ENCODE peak calls at places on chromosomes 12 and 14, in nine cellular contexts. P is CD8-positive, alpha-beta memory T cell; N is CD8-positive, alpha-beta T cell; R is psoas muscle; H is tibial artery; W is sigmoid colon; I is heart left ventricle; K is MM.1S; M is CD4-positive, CD25-positive, alpha-beta regulatory T cell. A is an unnamed sample. For H3K4me1, H3K9me3 and H3K27me3, the result is how much of the 10 kb centered on the place peaks cover.

GRCh38 chr14:85538636-85539035 is 8.7 kb downstream of the FLRT2 start:
- DNase-seq in I (no peak), H (no peak), P (no peak), R (no peak), N (no peak), K (no peak), M (no peak), W (no peak), A (no peak)

GRCh38 chr12:27382924-27383323 is 50.3 kb downstream of the BMAL2 start:
- DNase-seq in M (no peak), W (no peak), K (no peak), R (no peak), H (no peak), N (no peak), P (no peak), I (no peak), A (no peak)

GRCh38 chr14:71524321-71524982 is 407.8 kb upstream of the RGS6 start:
- DNase-seq in W (no peak), P (no peak), H (no peak), K (no peak), M (no peak), N (no peak), R (no peak), I (no peak), A (no peak)

GRCh38 chr14:101843665-101844064 is 82.2 kb downstream of the PPP2R5C start:
- DNase-seq in N (peak), W (no peak), P (peak), I (no peak), H (no peak), M (peak), R (no peak), K (peak), A (no peak)

GRCh38 chr14:24376448-24377070 is 8.6 kb downstream of the NFATC4 start:
- DNase-seq in H (no peak), N (no peak), K (no peak), P (no peak), M (no peak), R (no peak), W (no peak), I (no peak), A (no peak)

GRCh38 chr12:45008211-45008610 is 42.7 kb downstream of the DBX2 start:
- DNase-seq in N (no peak), I (no peak), P (no peak), K (no peak), H (no peak), M (no peak), W (no peak), R (no peak), A (no peak)

GRCh38 chr14:23171251-23171975 is 12.0 kb downstream of the SLC7A8 start:
- DNase-seq in N (no peak), H (no peak), M (no peak), K (no peak), P (no peak), I (no peak), R (no peak), W (no peak), A (no peak)

GRCh38 chr12:27585739-27586265 is 61.8 kb downstream of the PPFIBP1 start:
- DNase-seq in H (no peak), N (no peak), P (no peak), K (no peak), I (no peak), M (no peak), W (no peak), R (no peak), A (no peak)

GRCh38 chr14:95871531-95871930 is 5.1 kb upstream of the TUNAR start:
- DNase-seq in H (no peak), K (no peak), N (no peak), P (no peak), I (no peak), M (no peak), R (no peak), W (no peak), A (no peak)

GRCh38 chr14:93708311-93708734 is 80.0 kb downstream of the PRIMA1 start:
- DNase-seq in W (peak), K (no peak), H (no peak), I (no peak), P (no peak), R (no peak), N (no peak), M (no peak), A (peak)

GRCh38 chr12:112524269-112524668 is 105.5 kb downstream of the PTPN11 start:
- DNase-seq in P (no peak), R (no peak), W (no peak), K (no peak), I (no peak), M (no peak), N (no peak), H (no peak), A (no peak)

GRCh38 chr14:74682169-74682952 is 30.5 kb downstream of the AREL1 start:
- DNase-seq in H (no peak), P (no peak), R (no peak), M (no peak), W (no peak), K (no peak), N (no peak), I (no peak), A (no peak)

GRCh38 chr12:20695232-20695631 is at the start of gene SLCO1C1:
- DNase-seq in R (no peak), H (no peak), M (no peak), P (no peak), K (no peak), I (no peak), W (no peak), N (no peak), A (no peak)

GRCh38 chr12:104634852-104635251 is 178.1 kb downstream of the CHST11 start:
- DNase-seq in H (no peak), P (no peak), M (no peak), W (no peak), R (no peak), K (no peak), I (no peak), N (no peak), A (no peak)

GRCh38 chr14:72553161-72553560 is 340.7 kb downstream of the DPF3 start:
- DNase-seq in H (no peak), W (peak), I (no peak), N (no peak), M (no peak), P (no peak), K (no peak), R (no peak), A (no peak)

GRCh38 chr12:80766897-80767296 is 50.2 kb downstream of the MYF5 start:
- DNase-seq in P (no peak), K (no peak), R (no peak), N (no peak), W (no peak), I (no peak), M (no peak), H (no peak), A (no peak)

GRCh38 chr12:31236998-31237637 is 88.8 kb downstream of the SINHCAF start:
- DNase-seq in I (no peak), R (no peak), K (no peak), N (no peak), W (no peak), M (no peak), H (no peak), P (no peak), A (peak)

GRCh38 chr12:23795494-23795893 is 154.0 kb downstream of the SOX5 start:
- DNase-seq in W (no peak), R (no peak), H (no peak), I (no peak), N (no peak), K (no peak), M (no peak), P (no peak), A (no peak)

GRCh38 chr12:31492599-31493196 is 98.2 kb downstream of the DENND5B start:
- DNase-seq in K (no peak), I (no peak), R (no peak), N (no peak), H (no peak), W (no peak), P (no peak), M (no peak), A (no peak)

GRCh38 chr14:51095854-51096823 is 1.2 kb upstream of the TRIM9 start:
- DNase-seq in R (peak), W (peak), M (no peak), H (peak), K (no peak), I (no peak), N (peak), P (no peak), A (no peak)

GRCh38 chr12:3200032-3200617 is 122.9 kb downstream of the TSPAN9 start:
- DNase-seq in M (no peak), K (no peak), N (no peak), H (no peak), W (no peak), I (peak), R (peak), P (no peak), A (no peak)

GRCh38 chr14:31880935-31881334 is 196.2 kb upstream of the ARHGAP5 start:
- DNase-seq in R (no peak), M (no peak), P (no peak), I (no peak), H (no peak), K (no peak), N (no peak), W (no peak), A (no peak)

GRCh38 chr12:29562167-29562776 is 64.8 kb upstream of the OVCH1 start:
- DNase-seq in I (peak), P (no peak), W (peak), H (peak), K (no peak), M (no peak), N (no peak), R (no peak), A (no peak)

GRCh38 chr14:33493329-33493728 is 457.5 kb downstream of the EGLN3 start:
- DNase-seq in I (no peak), P (no peak), M (no peak), N (no peak), K (no peak), H (no peak), R (no peak), W (no peak), A (no peak)

GRCh38 chr14:104277416-104278213 is 139.2 kb downstream of the KIF26A start:
- DNase-seq in P (no peak), N (no peak), M (no peak), W (no peak), I (no peak), H (no peak), R (no peak), K (no peak), A (no peak)

GRCh38 chr12:122064034-122064777 is 14.3 kb upstream of the MLXIP start:
- DNase-seq in H (peak), I (peak), M (no peak), N (peak), K (peak), W (peak), R (peak), P (no peak), A (peak)
- H3K4me1 ChIP-seq in H (under half), I (under half), M (under half), N (under half), K (under half), W (under half), R (under half), P (under half), A (under half)

GRCh38 chr14:53140585-53140984 is 12.5 kb downstream of the DDHD1 start:
- DNase-seq in N (no peak), I (no peak), R (no peak), K (no peak), W (no peak), M (no peak), H (no peak), P (no peak), A (no peak)
- H3K9me3 ChIP-seq in N (under half), I (under half), R (under half), K (under half), W (under half), M (under half), H (half or more), P (under half), A (under half)

GRCh38 chr14:78788467-78789360 is 618.5 kb downstream of the NRXN3 start:
- DNase-seq in N (no peak), P (no peak), R (no peak), K (no peak), H (no peak), W (no peak), M (no peak), I (no peak), A (no peak)
- H3K27me3 ChIP-seq in N (under half), P (under half), R (under half), K (under half), H (under half), W (under half), M (under half), I (under half), A (under half)

GRCh38 chr14:80095623-80096022 is 115.7 kb downstream of the DIO2 start:
- DNase-seq in K (no peak), N (no peak), I (no peak), P (no peak), H (no peak), W (no peak), R (no peak), M (no peak), A (no peak)
- H3K4me1 ChIP-seq in K (under half), N (under half), I (under half), P (under half), H (under half), W (under half), R (under half), M (under half), A (under half)

DNA sequence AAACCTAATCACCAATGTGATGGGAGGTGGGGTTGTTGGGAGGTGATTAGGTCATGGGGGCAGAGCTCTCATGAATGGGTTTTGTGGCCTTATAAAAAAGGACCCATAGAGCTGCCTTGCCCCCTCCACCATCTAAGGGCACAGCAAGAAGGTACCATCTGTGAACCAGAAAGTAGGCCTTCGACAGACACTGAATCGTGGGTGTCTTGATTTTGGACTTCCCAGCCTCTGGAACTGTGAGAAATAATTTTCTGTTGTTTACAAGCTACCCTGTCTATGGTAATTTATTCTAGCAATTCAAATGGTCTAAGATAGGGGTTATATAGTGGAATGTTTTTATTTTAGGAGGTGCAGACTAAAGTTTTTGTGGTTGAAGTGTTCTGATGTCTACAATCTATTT is 7.9 kb upstream of the SLC10A1 start:
- DNase-seq in M (no peak), K (no peak), I (no peak), W (no peak), N (no peak), P (no peak), H (no peak), R (no peak), A (no peak)
- H3K9me3 ChIP-seq in M (under half), K (under half), I (under half), W (under half), N (under half), P (under half), H (under half), R (under half), A (under half)

GRCh38 chr12:132614861-132615578 is 3.6 kb upstream of the P2RX2 start:
- DNase-seq in P (peak), K (peak), R (peak), I (peak), W (peak), M (peak), H (peak), N (peak), A (peak)

GRCh38 chr12:132617822-132618682 is 524 bp upstream of the P2RX2 start:
- DNase-seq in R (no peak), W (no peak), P (no peak), H (no peak), K (no peak), N (no peak), I (no peak), M (no peak), A (no peak)

GRCh38 chr12:132615579-132616066 is 3.0 kb upstream of the P2RX2 start:
- DNase-seq in W (no peak), M (no peak), I (no peak), K (no peak), N (no peak), H (no peak), P (no peak), R (no peak), A (no peak)

GRCh38 chr12:132618683-132619043 is at the start of gene P2RX2:
- DNase-seq in K (no peak), M (no peak), N (no peak), P (no peak), R (no peak), I (no peak), W (no peak), H (no peak), A (no peak)

GRCh38 chr12:132617135-132617701 is 1.4 kb upstream of the P2RX2 start:
- DNase-seq in I (no peak), P (no peak), N (no peak), R (no peak), M (no peak), W (no peak), K (no peak), H (no peak), A (no peak)
- H3K27me3 ChIP-seq in I (under half), P (under half), N (under half), R (under half), M (under half), W (half or more), K (under half), H (half or more), A (under half)

GRCh38 chr12:108311605-108312004 is 27.5 kb downstream of the CMKLR1 start:
- DNase-seq in K (no peak), R (no peak), W (no peak), M (no peak), I (no peak), N (no peak), P (no peak), H (no peak), A (no peak)
- H3K4me1 ChIP-seq in K (under half), R (under half), W (under half), M (under half), I (under half), N (under half), P (under half), H (under half), A (under half)

GRCh38 chr12:94320109-94320508 is 139.6 kb downstream of the CEP83 start:
- DNase-seq in K (no peak), R (no peak), P (no peak), W (no peak), H (no peak), N (no peak), I (no peak), M (no peak), A (no peak)
- H3K9me3 ChIP-seq in K (under half), R (under half), P (under half), W (under half), H (under half), N (under half), I (under half), M (under half), A (under half)

DNA sequence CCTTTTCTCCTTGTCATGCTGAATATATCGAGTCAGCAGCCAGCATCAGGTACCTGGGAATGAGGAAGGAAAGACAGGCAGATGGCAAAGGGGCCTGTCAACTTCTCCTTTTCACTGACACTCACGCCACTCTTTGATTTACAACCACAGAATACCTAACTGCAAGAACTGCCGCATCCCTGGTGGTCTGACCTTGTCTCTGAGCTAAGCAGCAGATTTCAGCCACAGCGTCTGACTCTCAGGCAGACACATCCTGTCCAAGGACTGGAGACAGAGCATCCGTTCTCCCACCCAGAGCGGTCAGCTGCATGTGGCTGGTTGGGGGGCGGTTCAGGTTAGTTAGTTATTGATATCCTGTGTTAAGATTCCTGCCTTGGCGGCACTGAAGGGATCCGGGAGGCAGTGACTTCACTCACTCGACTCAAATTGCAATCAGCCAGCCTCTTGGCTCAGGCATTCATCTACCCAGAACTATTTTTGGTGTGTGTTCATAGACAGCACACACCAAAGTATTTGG is 11.2 kb upstream of the MAP1LC3B2 start:
- DNase-seq in K (no peak), N (no peak), I (no peak), W (no peak), R (no peak), M (no peak), H (no peak), P (no peak), A (no peak)
- H3K27me3 ChIP-seq in K (under half), N (under half), I (under half), W (under half), R (under half), M (under half), H (under half), P (under half), A (under half)

GRCh38 chr12:115343008-115343407 is 659.0 kb upstream of the TBX3 start:
- DNase-seq in M (no peak), R (no peak), K (no peak), N (no peak), H (no peak), I (no peak), P (no peak), W (no peak), A (no peak)
- H3K4me1 ChIP-seq in M (under half), R (under half), K (under half), N (under half), H (under half), I (under half), P (under half), W (under half), A (under half)